ENCODE peak calls at places on chromosomes 13 and 19, in five cellular contexts. O is Calu3; K is BE2C; L is mucosa of descending colon; X is CD8-positive, alpha-beta T cell. I is an unnamed sample.

GRCh38 chr19:12641456-12641855 is 25.1 kb downstream of the MAN2B1 start:
- DNase-seq in O (no peak), K (no peak), L (no peak), X (no peak), I (no peak)

GRCh38 chr19:19081642-19082151 is 17.9 kb downstream of the SLC25A42 start:
- DNase-seq in O (no peak), K (no peak), L (no peak), X (no peak), I (no peak)

GRCh38 chr19:6476155-6476895 is 5.3 kb downstream of the DENND1C start:
- DNase-seq in O (peak), K (peak), L (peak), X (peak), I (peak)

GRCh38 chr13:42041017-42041683 is 7.3 kb upstream of the DGKH start:
- DNase-seq in O (peak), K (peak), L (peak), X (peak), I (no peak)

GRCh38 chr13:76812206-76812882 is 73.9 kb downstream of the KCTD12 start:
- DNase-seq in O (no peak), K (peak), L (no peak), X (no peak), I (no peak)

GRCh38 chr13:111633401-111633800 is 313.0 kb downstream of the TEX29 start:
- DNase-seq in O (no peak), K (no peak), L (no peak), X (no peak), I (no peak)

GRCh38 chr13:95568131-95568530 is 15.6 kb downstream of the CLDN10 start:
- DNase-seq in O (no peak), K (no peak), L (no peak), X (no peak), I (no peak)

GRCh38 chr19:13729859-13730258 is 34.5 kb upstream of the MRI1 start:
- DNase-seq in O (no peak), K (no peak), L (no peak), X (no peak), I (no peak)

GRCh38 chr13:43895940-43896339 is 16.2 kb downstream of the LACC1 start:
- DNase-seq in O (no peak), K (no peak), L (no peak), X (no peak), I (no peak)

GRCh38 chr13:31962661-31963345 is 68.8 kb upstream of the FRY start:
- DNase-seq in O (no peak), K (no peak), L (no peak), X (no peak), I (no peak)

GRCh38 chr13:110067355-110068175 is 239.4 kb downstream of the COL4A1 start:
- DNase-seq in O (no peak), K (no peak), L (no peak), X (no peak), I (no peak)

GRCh38 chr13:19890030-19890429 is 26.6 kb upstream of the ZMYM5 start:
- DNase-seq in O (no peak), K (no peak), L (no peak), X (no peak), I (no peak)

DNA sequence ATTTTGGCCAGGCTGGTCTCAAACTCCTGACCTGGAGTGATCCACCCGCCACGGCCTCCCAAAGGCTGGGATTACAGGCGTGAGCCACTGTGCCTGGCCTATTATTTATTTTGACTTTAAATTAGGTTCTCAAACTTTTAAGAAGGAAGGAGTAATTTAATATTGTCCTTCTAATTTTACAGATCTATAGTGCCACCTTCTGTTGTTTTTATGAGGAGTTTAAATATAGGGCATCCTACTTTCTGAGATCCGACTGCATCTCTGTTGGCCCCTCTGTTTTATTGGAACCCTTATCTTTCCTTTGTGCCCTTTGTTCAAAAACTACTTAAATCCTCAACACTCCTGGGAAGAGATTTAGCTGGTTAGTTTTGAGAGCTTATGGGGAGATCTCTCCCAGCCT is 25.4 kb upstream of the ZMYM5 start:
- DNase-seq in O (no peak), K (no peak), L (no peak), X (no peak), I (no peak)
- TF ChIP-seq CTCF in O (no peak), K (no peak), L (no peak), X (peak), I (no peak)

DNA sequence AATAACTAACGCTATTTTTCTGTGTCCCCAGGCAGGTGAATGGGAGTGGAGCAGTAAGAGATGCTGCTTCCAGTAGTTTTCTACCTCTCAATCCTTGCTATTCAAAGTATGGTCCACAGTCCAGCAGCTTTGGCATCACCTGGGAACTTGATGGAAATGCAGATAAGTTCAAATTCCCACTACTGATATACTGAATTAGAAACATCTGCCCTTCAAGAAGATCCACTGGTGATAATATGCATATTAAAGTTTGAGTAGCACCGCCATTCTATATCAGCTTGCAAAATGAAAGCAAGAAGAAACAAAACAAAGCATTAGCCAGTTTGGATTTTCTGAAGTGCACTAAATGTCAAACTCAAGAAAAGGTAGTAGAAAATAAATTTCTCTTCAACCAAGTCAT is 906.2 kb upstream of the PCDH20 start:
- DNase-seq in O (no peak), K (no peak), L (no peak), X (no peak), I (no peak)
- TF ChIP-seq CTCF in O (no peak), K (no peak), L (no peak), X (no peak), I (no peak)

GRCh38 chr19:15421136-15421535 is 2.3 kb upstream of the AKAP8L start:
- DNase-seq in O (no peak), K (no peak), L (no peak), X (no peak), I (no peak)

GRCh38 chr19:15421726-15422260 is 3.0 kb upstream of the AKAP8L start:
- DNase-seq in O (no peak), K (peak), L (no peak), X (no peak), I (no peak)

GRCh38 chr19:15424121-15424520 is 5.3 kb upstream of the AKAP8L start:
- DNase-seq in O (no peak), K (no peak), L (no peak), X (no peak), I (no peak)

GRCh38 chr19:15423130-15423529 is 4.3 kb upstream of the AKAP8L start:
- DNase-seq in O (no peak), K (no peak), L (no peak), X (no peak), I (no peak)

DNA sequence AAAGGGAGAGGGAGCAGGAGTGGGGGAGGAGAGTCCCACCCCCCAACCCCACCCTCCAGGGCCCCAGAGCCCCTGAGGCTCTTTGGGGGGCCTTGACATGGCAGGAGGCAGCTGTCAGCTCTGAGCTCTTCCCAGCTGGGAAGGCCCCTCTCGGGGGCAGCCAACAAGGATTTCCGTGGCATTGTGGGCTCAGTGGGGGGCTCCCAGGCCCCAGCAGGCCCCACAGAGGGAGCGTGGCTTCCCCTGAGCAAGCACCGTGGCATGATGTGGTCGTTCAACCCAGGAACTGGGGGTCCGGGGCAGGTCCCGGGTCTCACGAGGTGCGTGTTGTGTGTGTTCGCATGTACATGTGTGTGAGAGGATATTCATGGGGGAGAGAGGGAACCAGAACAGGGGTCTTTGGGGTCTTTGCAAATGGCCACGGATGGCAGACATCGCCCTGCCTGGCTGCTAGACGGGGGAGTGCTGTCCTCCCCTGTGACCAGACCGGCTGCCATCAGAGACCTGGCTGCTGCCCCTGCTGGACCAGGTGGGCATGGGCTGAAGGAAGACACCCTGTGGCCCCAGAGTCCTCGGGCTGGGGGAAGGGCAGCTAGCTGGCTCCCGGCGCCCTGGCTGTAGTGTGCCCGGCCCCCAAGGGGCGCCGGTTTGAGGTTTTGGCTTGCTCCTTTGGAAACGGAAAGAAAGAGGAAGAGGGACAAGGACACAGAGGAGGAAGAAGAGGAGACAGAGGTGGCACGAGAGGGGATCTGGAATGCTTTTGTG is 3.7 kb upstream of the AKAP8L start:
- DNase-seq in O (no peak), K (no peak), L (no peak), X (no peak), I (no peak)
- TF ChIP-seq CTCF in O (no peak), K (no peak), L (no peak), X (no peak), I (no peak)

GRCh38 chr19:8462601-8463000 is 17.8 kb downstream of the HNRNPM start:
- DNase-seq in O (no peak), K (no peak), L (no peak), X (no peak), I (no peak)

GRCh38 chr19:8468124-8468523 is 23.3 kb downstream of the HNRNPM start:
- DNase-seq in O (no peak), K (no peak), L (no peak), X (no peak), I (no peak)

GRCh38 chr19:8463343-8463742 is 18.6 kb downstream of the HNRNPM start:
- DNase-seq in O (no peak), K (no peak), L (no peak), X (no peak), I (no peak)

GRCh38 chr19:8468761-8469458 is 24.1 kb downstream of the HNRNPM start:
- DNase-seq in O (no peak), K (no peak), L (no peak), X (no peak), I (no peak)

GRCh38 chr19:8466018-8466417 is 21.2 kb downstream of the HNRNPM start:
- DNase-seq in O (no peak), K (no peak), L (no peak), X (no peak), I (no peak)
- TF ChIP-seq CTCF in O (no peak), K (no peak), L (no peak), X (no peak), I (no peak)

GRCh38 chr19:8366121-8366581 is 2.2 kb downstream of the ANGPTL4 start:
- DNase-seq in O (no peak), K (no peak), L (no peak), X (no peak), I (no peak)

GRCh38 chr19:8367327-8368001 is 3.5 kb downstream of the ANGPTL4 start:
- DNase-seq in O (peak), K (peak), L (peak), X (no peak), I (no peak)

GRCh38 chr19:8366961-8367326 is 3.0 kb downstream of the ANGPTL4 start:
- DNase-seq in O (no peak), K (no peak), L (no peak), X (no peak), I (no peak)

GRCh38 chr19:8361921-8362793 is 1.8 kb upstream of the ANGPTL4 start:
- DNase-seq in O (peak), K (peak), L (peak), X (no peak), I (no peak)

DNA sequence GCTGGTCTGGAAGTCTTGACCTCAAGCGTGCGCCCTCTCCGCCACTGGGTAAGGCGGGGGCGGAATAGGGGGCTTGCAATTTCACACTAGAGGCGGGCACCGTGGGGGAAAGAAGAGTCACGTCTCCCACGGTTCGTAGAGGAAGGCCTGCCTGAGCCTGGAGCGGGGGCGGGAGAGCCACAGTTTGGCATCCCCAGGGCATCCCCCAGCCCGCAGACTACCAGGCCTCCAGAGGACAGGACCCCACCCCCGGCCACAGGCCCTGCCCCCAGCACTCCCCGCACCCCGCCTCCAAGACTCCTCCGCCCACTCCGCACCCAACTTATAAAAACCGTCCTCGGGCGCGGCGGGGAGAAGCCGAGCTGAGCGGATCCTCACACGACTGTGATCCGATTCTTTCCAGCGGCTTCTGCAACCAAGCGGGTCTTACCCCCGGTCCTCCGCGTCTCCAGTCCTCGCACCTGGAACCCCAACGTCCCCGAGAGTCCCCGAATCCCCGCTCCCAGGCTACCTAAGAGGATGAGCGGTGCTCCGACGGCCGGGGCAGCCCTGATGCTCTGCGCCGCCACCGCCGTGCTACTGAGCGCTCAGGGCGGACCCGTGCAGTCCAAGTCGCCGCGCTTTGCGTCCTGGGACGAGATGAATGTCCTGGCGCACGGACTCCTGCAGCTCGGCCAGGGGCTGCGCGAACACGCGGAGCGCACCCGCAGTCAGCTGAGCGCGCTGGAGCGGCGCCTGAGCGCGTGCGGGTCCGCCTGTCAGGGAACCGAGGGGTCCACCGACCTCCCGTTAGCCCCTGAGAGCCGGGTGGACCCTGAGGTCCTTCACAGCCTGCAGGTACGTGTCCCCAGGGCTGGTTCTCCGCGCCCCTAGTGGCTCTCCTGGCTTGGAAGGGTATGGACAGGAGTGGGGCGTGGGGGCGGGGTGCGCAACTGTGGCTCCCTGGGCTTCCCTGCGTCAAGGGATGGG is at the start of gene ANGPTL4:
- DNase-seq in O (peak), K (peak), L (peak), X (peak), I (no peak)
- TF ChIP-seq CTCF in O (no peak), K (no peak), L (no peak), X (no peak), I (no peak)

DNA sequence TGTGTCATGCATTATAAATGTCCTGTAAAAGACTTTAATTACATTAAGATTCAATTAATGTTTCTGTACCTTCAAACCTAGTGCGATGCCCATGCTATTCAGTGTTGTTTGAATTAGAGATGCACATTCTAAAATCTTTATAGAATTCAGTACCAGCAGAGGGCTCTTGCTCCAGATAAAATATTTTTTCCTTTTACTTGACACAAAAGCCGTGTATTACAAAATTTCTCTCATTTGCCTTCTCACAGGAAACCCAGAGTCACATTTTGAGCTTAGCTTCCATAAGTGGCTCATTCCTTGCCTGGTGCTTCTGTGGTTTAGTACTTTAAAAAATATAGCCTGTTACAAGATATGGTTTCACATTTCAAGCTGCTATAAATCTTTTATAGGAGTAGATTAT is 101.2 kb downstream of the RNF17 start:
- DNase-seq in O (no peak), K (no peak), L (no peak), X (no peak), I (no peak)
- TF ChIP-seq CTCF in O (no peak), K (no peak), L (no peak), X (no peak), I (no peak)

I was measured in natural killer cell.